ENCODE peak calls at places on chromosomes 12 and 14, in ten cellular contexts. One of them, this sample, is unnamed.
A peak's percentile ranks its signal among the peaks of the same experiment; 100 is the strongest.

GRCh38 chr14:54809767-54810166 is 92.9 kb downstream of the GCH1 start:
- DNase-seq in stimulated activated CD8-positive, alpha-beta memory T cell treated with anti-CD3 and anti-CD28 coated beads, Interleukin-12 subunit alpha, Interleukin-12 subunit beta, amount 100 ng/mL, for 1 hour: no peak
- DNase-seq in activated gamma-delta T cell treated with anti-CD3 and anti-CD28 coated beads, Interleukin-2, amount 50 U/mL, for 16 hours: no peak
- DNase-seq in iris pigment epithelial cell: no peak
- DNase-seq in iPS-NIHi11: no peak
- DNase-seq in DMS153: no peak
- DNase-seq in left cardiac atrium: no peak
- DNase-seq in IMR-90: no peak
- DNase-seq in AG09309: no peak
- DNase-seq in activated naive CD4-positive, alpha-beta T cell treated with anti-CD3 and anti-CD28 coated beads for 36 hours: peak; percentile 7
- DNase-seq in this sample: no peak

GRCh38 chr14:64704743-64705405 is 650 bp downstream of the PLEKHG3 start:
- DNase-seq in stimulated activated CD8-positive, alpha-beta memory T cell treated with anti-CD3 and anti-CD28 coated beads, Interleukin-12 subunit alpha, Interleukin-12 subunit beta, amount 100 ng/mL, for 1 hour: no peak
- DNase-seq in activated gamma-delta T cell treated with anti-CD3 and anti-CD28 coated beads, Interleukin-2, amount 50 U/mL, for 16 hours: no peak
- DNase-seq in iris pigment epithelial cell: no peak
- DNase-seq in iPS-NIHi11: no peak
- DNase-seq in DMS153: no peak
- DNase-seq in left cardiac atrium: no peak
- DNase-seq in IMR-90: peak; percentile 15
- DNase-seq in AG09309: no peak
- DNase-seq in activated naive CD4-positive, alpha-beta T cell treated with anti-CD3 and anti-CD28 coated beads for 36 hours: peak; percentile 6
- DNase-seq in this sample: peak; percentile 38

GRCh38 chr14:64826845-64827244 is 52.9 kb downstream of the SPTB start:
- DNase-seq in stimulated activated CD8-positive, alpha-beta memory T cell treated with anti-CD3 and anti-CD28 coated beads, Interleukin-12 subunit alpha, Interleukin-12 subunit beta, amount 100 ng/mL, for 1 hour: no peak
- DNase-seq in activated gamma-delta T cell treated with anti-CD3 and anti-CD28 coated beads, Interleukin-2, amount 50 U/mL, for 16 hours: no peak
- DNase-seq in iris pigment epithelial cell: peak; percentile 45
- DNase-seq in iPS-NIHi11: no peak
- DNase-seq in DMS153: no peak
- DNase-seq in left cardiac atrium: no peak
- DNase-seq in IMR-90: no peak
- DNase-seq in AG09309: no peak
- DNase-seq in activated naive CD4-positive, alpha-beta T cell treated with anti-CD3 and anti-CD28 coated beads for 36 hours: no peak
- DNase-seq in this sample: no peak

GRCh38 chr12:94078138-94078723 is 70.1 kb upstream of the PLXNC1 start:
- DNase-seq in stimulated activated CD8-positive, alpha-beta memory T cell treated with anti-CD3 and anti-CD28 coated beads, Interleukin-12 subunit alpha, Interleukin-12 subunit beta, amount 100 ng/mL, for 1 hour: no peak
- DNase-seq in activated gamma-delta T cell treated with anti-CD3 and anti-CD28 coated beads, Interleukin-2, amount 50 U/mL, for 16 hours: no peak
- DNase-seq in iris pigment epithelial cell: no peak
- DNase-seq in iPS-NIHi11: no peak
- DNase-seq in DMS153: no peak
- DNase-seq in left cardiac atrium: no peak
- DNase-seq in IMR-90: no peak
- DNase-seq in AG09309: no peak
- DNase-seq in activated naive CD4-positive, alpha-beta T cell treated with anti-CD3 and anti-CD28 coated beads for 36 hours: peak; percentile 45
- DNase-seq in this sample: no peak

GRCh38 chr14:76292561-76292960 is 83.4 kb upstream of the ESRRB start:
- DNase-seq in stimulated activated CD8-positive, alpha-beta memory T cell treated with anti-CD3 and anti-CD28 coated beads, Interleukin-12 subunit alpha, Interleukin-12 subunit beta, amount 100 ng/mL, for 1 hour: no peak
- DNase-seq in activated gamma-delta T cell treated with anti-CD3 and anti-CD28 coated beads, Interleukin-2, amount 50 U/mL, for 16 hours: no peak
- DNase-seq in iris pigment epithelial cell: no peak
- DNase-seq in iPS-NIHi11: no peak
- DNase-seq in DMS153: no peak
- DNase-seq in left cardiac atrium: no peak
- DNase-seq in IMR-90: no peak
- DNase-seq in AG09309: no peak
- DNase-seq in activated naive CD4-positive, alpha-beta T cell treated with anti-CD3 and anti-CD28 coated beads for 36 hours: no peak
- DNase-seq in this sample: no peak

GRCh38 chr12:124418791-124419190 is 123.9 kb downstream of the RFLNA start:
- DNase-seq in stimulated activated CD8-positive, alpha-beta memory T cell treated with anti-CD3 and anti-CD28 coated beads, Interleukin-12 subunit alpha, Interleukin-12 subunit beta, amount 100 ng/mL, for 1 hour: no peak
- DNase-seq in activated gamma-delta T cell treated with anti-CD3 and anti-CD28 coated beads, Interleukin-2, amount 50 U/mL, for 16 hours: no peak
- DNase-seq in iris pigment epithelial cell: no peak
- DNase-seq in iPS-NIHi11: no peak
- DNase-seq in DMS153: no peak
- DNase-seq in left cardiac atrium: no peak
- DNase-seq in IMR-90: no peak
- DNase-seq in AG09309: no peak
- DNase-seq in activated naive CD4-positive, alpha-beta T cell treated with anti-CD3 and anti-CD28 coated beads for 36 hours: no peak
- DNase-seq in this sample: no peak

GRCh38 chr12:108297895-108298760 is 41.0 kb downstream of the CMKLR1 start:
- DNase-seq in stimulated activated CD8-positive, alpha-beta memory T cell treated with anti-CD3 and anti-CD28 coated beads, Interleukin-12 subunit alpha, Interleukin-12 subunit beta, amount 100 ng/mL, for 1 hour: no peak
- DNase-seq in activated gamma-delta T cell treated with anti-CD3 and anti-CD28 coated beads, Interleukin-2, amount 50 U/mL, for 16 hours: no peak
- DNase-seq in iris pigment epithelial cell: no peak
- DNase-seq in iPS-NIHi11: no peak
- DNase-seq in DMS153: no peak
- DNase-seq in left cardiac atrium: no peak
- DNase-seq in IMR-90: no peak
- DNase-seq in AG09309: no peak
- DNase-seq in activated naive CD4-positive, alpha-beta T cell treated with anti-CD3 and anti-CD28 coated beads for 36 hours: no peak
- DNase-seq in this sample: no peak

GRCh38 chr12:20513189-20513588 is 144.9 kb downstream of the PDE3A start:
- DNase-seq in stimulated activated CD8-positive, alpha-beta memory T cell treated with anti-CD3 and anti-CD28 coated beads, Interleukin-12 subunit alpha, Interleukin-12 subunit beta, amount 100 ng/mL, for 1 hour: no peak
- DNase-seq in activated gamma-delta T cell treated with anti-CD3 and anti-CD28 coated beads, Interleukin-2, amount 50 U/mL, for 16 hours: no peak
- DNase-seq in iris pigment epithelial cell: peak; percentile 81
- DNase-seq in iPS-NIHi11: no peak
- DNase-seq in DMS153: no peak
- DNase-seq in left cardiac atrium: no peak
- DNase-seq in IMR-90: no peak
- DNase-seq in AG09309: no peak
- DNase-seq in activated naive CD4-positive, alpha-beta T cell treated with anti-CD3 and anti-CD28 coated beads for 36 hours: no peak
- DNase-seq in this sample: no peak

GRCh38 chr12:123829561-123829960 is 67.5 kb downstream of the DNAH10 start:
- DNase-seq in stimulated activated CD8-positive, alpha-beta memory T cell treated with anti-CD3 and anti-CD28 coated beads, Interleukin-12 subunit alpha, Interleukin-12 subunit beta, amount 100 ng/mL, for 1 hour: no peak
- DNase-seq in activated gamma-delta T cell treated with anti-CD3 and anti-CD28 coated beads, Interleukin-2, amount 50 U/mL, for 16 hours: no peak
- DNase-seq in iris pigment epithelial cell: peak; percentile 42
- DNase-seq in iPS-NIHi11: no peak
- DNase-seq in DMS153: no peak
- DNase-seq in left cardiac atrium: no peak
- DNase-seq in IMR-90: peak; percentile 8
- DNase-seq in AG09309: no peak
- DNase-seq in activated naive CD4-positive, alpha-beta T cell treated with anti-CD3 and anti-CD28 coated beads for 36 hours: no peak
- DNase-seq in this sample: no peak

GRCh38 chr12:96255077-96255476 is 60.9 kb downstream of the ELK3 start:
- DNase-seq in stimulated activated CD8-positive, alpha-beta memory T cell treated with anti-CD3 and anti-CD28 coated beads, Interleukin-12 subunit alpha, Interleukin-12 subunit beta, amount 100 ng/mL, for 1 hour: no peak
- DNase-seq in activated gamma-delta T cell treated with anti-CD3 and anti-CD28 coated beads, Interleukin-2, amount 50 U/mL, for 16 hours: no peak
- DNase-seq in iris pigment epithelial cell: peak; percentile 55
- DNase-seq in iPS-NIHi11: no peak
- DNase-seq in DMS153: peak; percentile 75
- DNase-seq in left cardiac atrium: peak; percentile 83
- DNase-seq in IMR-90: peak; percentile 57
- DNase-seq in AG09309: no peak
- DNase-seq in activated naive CD4-positive, alpha-beta T cell treated with anti-CD3 and anti-CD28 coated beads for 36 hours: no peak
- DNase-seq in this sample: no peak

GRCh38 chr12:121590476-121591143 is 9.8 kb upstream of the KDM2B start:
- DNase-seq in stimulated activated CD8-positive, alpha-beta memory T cell treated with anti-CD3 and anti-CD28 coated beads, Interleukin-12 subunit alpha, Interleukin-12 subunit beta, amount 100 ng/mL, for 1 hour: peak; percentile 46
- DNase-seq in activated gamma-delta T cell treated with anti-CD3 and anti-CD28 coated beads, Interleukin-2, amount 50 U/mL, for 16 hours: peak; percentile 63
- DNase-seq in iris pigment epithelial cell: peak; percentile 61
- DNase-seq in iPS-NIHi11: no peak
- DNase-seq in DMS153: no peak
- DNase-seq in left cardiac atrium: no peak
- DNase-seq in IMR-90: peak; percentile 69
- DNase-seq in AG09309: no peak
- DNase-seq in activated naive CD4-positive, alpha-beta T cell treated with anti-CD3 and anti-CD28 coated beads for 36 hours: peak; percentile 80
- DNase-seq in this sample: no peak

GRCh38 chr14:100872241-100872640 is 31.3 kb downstream of the RTL1 start:
- DNase-seq in stimulated activated CD8-positive, alpha-beta memory T cell treated with anti-CD3 and anti-CD28 coated beads, Interleukin-12 subunit alpha, Interleukin-12 subunit beta, amount 100 ng/mL, for 1 hour: no peak
- DNase-seq in activated gamma-delta T cell treated with anti-CD3 and anti-CD28 coated beads, Interleukin-2, amount 50 U/mL, for 16 hours: no peak
- DNase-seq in iris pigment epithelial cell: peak; percentile 25
- DNase-seq in iPS-NIHi11: no peak
- DNase-seq in DMS153: no peak
- DNase-seq in left cardiac atrium: no peak
- DNase-seq in IMR-90: peak; percentile 43
- DNase-seq in AG09309: no peak
- DNase-seq in activated naive CD4-positive, alpha-beta T cell treated with anti-CD3 and anti-CD28 coated beads for 36 hours: no peak
- DNase-seq in this sample: no peak

GRCh38 chr14:21041676-21042433 is at the start of gene RNASE7:
- DNase-seq in stimulated activated CD8-positive, alpha-beta memory T cell treated with anti-CD3 and anti-CD28 coated beads, Interleukin-12 subunit alpha, Interleukin-12 subunit beta, amount 100 ng/mL, for 1 hour: no peak
- DNase-seq in activated gamma-delta T cell treated with anti-CD3 and anti-CD28 coated beads, Interleukin-2, amount 50 U/mL, for 16 hours: no peak
- DNase-seq in iris pigment epithelial cell: peak; percentile 63
- DNase-seq in iPS-NIHi11: no peak
- DNase-seq in DMS153: peak; percentile 1
- DNase-seq in left cardiac atrium: no peak
- DNase-seq in IMR-90: peak; percentile 54
- DNase-seq in AG09309: no peak
- DNase-seq in activated naive CD4-positive, alpha-beta T cell treated with anti-CD3 and anti-CD28 coated beads for 36 hours: no peak
- DNase-seq in this sample: peak; percentile 67

GRCh38 chr14:73231874-73232851 is 5.1 kb upstream of the PAPLN start:
- DNase-seq in stimulated activated CD8-positive, alpha-beta memory T cell treated with anti-CD3 and anti-CD28 coated beads, Interleukin-12 subunit alpha, Interleukin-12 subunit beta, amount 100 ng/mL, for 1 hour: no peak
- DNase-seq in activated gamma-delta T cell treated with anti-CD3 and anti-CD28 coated beads, Interleukin-2, amount 50 U/mL, for 16 hours: no peak
- DNase-seq in iris pigment epithelial cell: no peak
- DNase-seq in iPS-NIHi11: peak; percentile 73
- DNase-seq in DMS153: no peak
- DNase-seq in left cardiac atrium: no peak
- DNase-seq in IMR-90: no peak
- DNase-seq in AG09309: no peak
- DNase-seq in activated naive CD4-positive, alpha-beta T cell treated with anti-CD3 and anti-CD28 coated beads for 36 hours: no peak
- DNase-seq in this sample: no peak

GRCh38 chr12:23888396-23889068 is 60.9 kb downstream of the SOX5 start:
- DNase-seq in stimulated activated CD8-positive, alpha-beta memory T cell treated with anti-CD3 and anti-CD28 coated beads, Interleukin-12 subunit alpha, Interleukin-12 subunit beta, amount 100 ng/mL, for 1 hour: no peak
- DNase-seq in activated gamma-delta T cell treated with anti-CD3 and anti-CD28 coated beads, Interleukin-2, amount 50 U/mL, for 16 hours: no peak
- DNase-seq in iris pigment epithelial cell: peak; percentile 53
- DNase-seq in iPS-NIHi11: no peak
- DNase-seq in DMS153: no peak
- DNase-seq in left cardiac atrium: no peak
- DNase-seq in IMR-90: no peak
- DNase-seq in AG09309: no peak
- DNase-seq in activated naive CD4-positive, alpha-beta T cell treated with anti-CD3 and anti-CD28 coated beads for 36 hours: no peak
- DNase-seq in this sample: no peak

GRCh38 chr14:55540847-55541773 is 38.9 kb upstream of the KTN1 start:
- DNase-seq in stimulated activated CD8-positive, alpha-beta memory T cell treated with anti-CD3 and anti-CD28 coated beads, Interleukin-12 subunit alpha, Interleukin-12 subunit beta, amount 100 ng/mL, for 1 hour: no peak
- DNase-seq in activated gamma-delta T cell treated with anti-CD3 and anti-CD28 coated beads, Interleukin-2, amount 50 U/mL, for 16 hours: no peak
- DNase-seq in iris pigment epithelial cell: peak; percentile 70
- DNase-seq in iPS-NIHi11: no peak
- DNase-seq in DMS153: no peak
- DNase-seq in left cardiac atrium: no peak
- DNase-seq in IMR-90: peak; percentile 37
- DNase-seq in AG09309: no peak
- DNase-seq in activated naive CD4-positive, alpha-beta T cell treated with anti-CD3 and anti-CD28 coated beads for 36 hours: no peak
- DNase-seq in this sample: no peak

GRCh38 chr14:22517117-22517720 is 71.8 kb downstream of the DAD1 start:
- DNase-seq in stimulated activated CD8-positive, alpha-beta memory T cell treated with anti-CD3 and anti-CD28 coated beads, Interleukin-12 subunit alpha, Interleukin-12 subunit beta, amount 100 ng/mL, for 1 hour: no peak
- DNase-seq in activated gamma-delta T cell treated with anti-CD3 and anti-CD28 coated beads, Interleukin-2, amount 50 U/mL, for 16 hours: no peak
- DNase-seq in iris pigment epithelial cell: no peak
- DNase-seq in iPS-NIHi11: no peak
- DNase-seq in DMS153: no peak
- DNase-seq in left cardiac atrium: no peak
- DNase-seq in IMR-90: no peak
- DNase-seq in AG09309: no peak
- DNase-seq in activated naive CD4-positive, alpha-beta T cell treated with anti-CD3 and anti-CD28 coated beads for 36 hours: no peak
- DNase-seq in this sample: no peak

GRCh38 chr12:63844391-63845341 is at the start of gene SRGAP1:
- DNase-seq in stimulated activated CD8-positive, alpha-beta memory T cell treated with anti-CD3 and anti-CD28 coated beads, Interleukin-12 subunit alpha, Interleukin-12 subunit beta, amount 100 ng/mL, for 1 hour: no peak
- DNase-seq in activated gamma-delta T cell treated with anti-CD3 and anti-CD28 coated beads, Interleukin-2, amount 50 U/mL, for 16 hours: no peak
- DNase-seq in iris pigment epithelial cell: peak; percentile 78
- DNase-seq in iPS-NIHi11: peak; percentile 16
- DNase-seq in DMS153: peak; percentile 17
- DNase-seq in left cardiac atrium: peak; percentile 77
- DNase-seq in IMR-90: peak; percentile 73
- DNase-seq in AG09309: peak; percentile 29
- DNase-seq in activated naive CD4-positive, alpha-beta T cell treated with anti-CD3 and anti-CD28 coated beads for 36 hours: peak; percentile 18
- DNase-seq in this sample: peak; percentile 64

GRCh38 chr12:105214670-105215375 is 21.2 kb downstream of the APPL2 start:
- DNase-seq in stimulated activated CD8-positive, alpha-beta memory T cell treated with anti-CD3 and anti-CD28 coated beads, Interleukin-12 subunit alpha, Interleukin-12 subunit beta, amount 100 ng/mL, for 1 hour: no peak
- DNase-seq in activated gamma-delta T cell treated with anti-CD3 and anti-CD28 coated beads, Interleukin-2, amount 50 U/mL, for 16 hours: no peak
- DNase-seq in iris pigment epithelial cell: no peak
- DNase-seq in iPS-NIHi11: no peak
- DNase-seq in DMS153: peak; percentile 64
- DNase-seq in left cardiac atrium: no peak
- DNase-seq in IMR-90: no peak
- DNase-seq in AG09309: no peak
- DNase-seq in activated naive CD4-positive, alpha-beta T cell treated with anti-CD3 and anti-CD28 coated beads for 36 hours: no peak
- DNase-seq in this sample: peak; percentile 92

GRCh38 chr14:22549981-22550670 is 38.9 kb downstream of the DAD1 start:
- DNase-seq in stimulated activated CD8-positive, alpha-beta memory T cell treated with anti-CD3 and anti-CD28 coated beads, Interleukin-12 subunit alpha, Interleukin-12 subunit beta, amount 100 ng/mL, for 1 hour: peak; percentile 50
- DNase-seq in activated gamma-delta T cell treated with anti-CD3 and anti-CD28 coated beads, Interleukin-2, amount 50 U/mL, for 16 hours: peak; percentile 55
- DNase-seq in iris pigment epithelial cell: peak; percentile 82
- DNase-seq in iPS-NIHi11: peak; percentile 22
- DNase-seq in DMS153: no peak
- DNase-seq in left cardiac atrium: no peak
- DNase-seq in IMR-90: peak; percentile 63
- DNase-seq in AG09309: no peak
- DNase-seq in activated naive CD4-positive, alpha-beta T cell treated with anti-CD3 and anti-CD28 coated beads for 36 hours: peak; percentile 89
- DNase-seq in this sample: no peak

GRCh38 chr12:64675795-64676194 is 65.5 kb downstream of the RASSF3 start:
- DNase-seq in stimulated activated CD8-positive, alpha-beta memory T cell treated with anti-CD3 and anti-CD28 coated beads, Interleukin-12 subunit alpha, Interleukin-12 subunit beta, amount 100 ng/mL, for 1 hour: no peak
- DNase-seq in activated gamma-delta T cell treated with anti-CD3 and anti-CD28 coated beads, Interleukin-2, amount 50 U/mL, for 16 hours: no peak
- DNase-seq in iris pigment epithelial cell: no peak
- DNase-seq in iPS-NIHi11: no peak
- DNase-seq in DMS153: no peak
- DNase-seq in left cardiac atrium: peak; percentile 70
- DNase-seq in IMR-90: no peak
- DNase-seq in AG09309: no peak
- DNase-seq in activated naive CD4-positive, alpha-beta T cell treated with anti-CD3 and anti-CD28 coated beads for 36 hours: peak; percentile 35
- DNase-seq in this sample: no peak

GRCh38 chr14:99136047-99136400 is 136.0 kb downstream of the BCL11B start:
- DNase-seq in stimulated activated CD8-positive, alpha-beta memory T cell treated with anti-CD3 and anti-CD28 coated beads, Interleukin-12 subunit alpha, Interleukin-12 subunit beta, amount 100 ng/mL, for 1 hour: no peak
- DNase-seq in activated gamma-delta T cell treated with anti-CD3 and anti-CD28 coated beads, Interleukin-2, amount 50 U/mL, for 16 hours: no peak
- DNase-seq in iris pigment epithelial cell: no peak
- DNase-seq in iPS-NIHi11: no peak
- DNase-seq in DMS153: no peak
- DNase-seq in left cardiac atrium: no peak
- DNase-seq in IMR-90: no peak
- DNase-seq in AG09309: no peak
- DNase-seq in activated naive CD4-positive, alpha-beta T cell treated with anti-CD3 and anti-CD28 coated beads for 36 hours: no peak
- DNase-seq in this sample: no peak

GRCh38 chr12:98369601-98370000 is 145.8 kb upstream of the TMPO start:
- DNase-seq in stimulated activated CD8-positive, alpha-beta memory T cell treated with anti-CD3 and anti-CD28 coated beads, Interleukin-12 subunit alpha, Interleukin-12 subunit beta, amount 100 ng/mL, for 1 hour: no peak
- DNase-seq in activated gamma-delta T cell treated with anti-CD3 and anti-CD28 coated beads, Interleukin-2, amount 50 U/mL, for 16 hours: no peak
- DNase-seq in iris pigment epithelial cell: no peak
- DNase-seq in iPS-NIHi11: no peak
- DNase-seq in DMS153: no peak
- DNase-seq in left cardiac atrium: no peak
- DNase-seq in IMR-90: no peak
- DNase-seq in AG09309: no peak
- DNase-seq in activated naive CD4-positive, alpha-beta T cell treated with anti-CD3 and anti-CD28 coated beads for 36 hours: no peak
- DNase-seq in this sample: no peak

GRCh38 chr12:68435816-68436215 is 103.7 kb upstream of the MDM1 start:
- DNase-seq in stimulated activated CD8-positive, alpha-beta memory T cell treated with anti-CD3 and anti-CD28 coated beads, Interleukin-12 subunit alpha, Interleukin-12 subunit beta, amount 100 ng/mL, for 1 hour: no peak
- DNase-seq in activated gamma-delta T cell treated with anti-CD3 and anti-CD28 coated beads, Interleukin-2, amount 50 U/mL, for 16 hours: no peak
- DNase-seq in iris pigment epithelial cell: peak; percentile 85
- DNase-seq in iPS-NIHi11: no peak
- DNase-seq in DMS153: no peak
- DNase-seq in left cardiac atrium: no peak
- DNase-seq in IMR-90: peak; percentile 93
- DNase-seq in AG09309: no peak
- DNase-seq in activated naive CD4-positive, alpha-beta T cell treated with anti-CD3 and anti-CD28 coated beads for 36 hours: no peak
- DNase-seq in this sample: no peak

GRCh38 chr14:105248368-105249174 is at the start of gene BTBD6:
- DNase-seq in stimulated activated CD8-positive, alpha-beta memory T cell treated with anti-CD3 and anti-CD28 coated beads, Interleukin-12 subunit alpha, Interleukin-12 subunit beta, amount 100 ng/mL, for 1 hour: peak; percentile 72
- DNase-seq in activated gamma-delta T cell treated with anti-CD3 and anti-CD28 coated beads, Interleukin-2, amount 50 U/mL, for 16 hours: peak; percentile 77
- DNase-seq in iris pigment epithelial cell: peak; percentile 88
- DNase-seq in iPS-NIHi11: peak; percentile 98
- DNase-seq in DMS153: peak; percentile 21
- DNase-seq in left cardiac atrium: peak; percentile 91
- DNase-seq in IMR-90: peak; percentile 83
- DNase-seq in AG09309: peak; percentile 17
- DNase-seq in activated naive CD4-positive, alpha-beta T cell treated with anti-CD3 and anti-CD28 coated beads for 36 hours: peak; percentile 87
- DNase-seq in this sample: peak; percentile 88

GRCh38 chr12:40216516-40217288 is 8.1 kb upstream of the LRRK2 start:
- DNase-seq in stimulated activated CD8-positive, alpha-beta memory T cell treated with anti-CD3 and anti-CD28 coated beads, Interleukin-12 subunit alpha, Interleukin-12 subunit beta, amount 100 ng/mL, for 1 hour: no peak
- DNase-seq in activated gamma-delta T cell treated with anti-CD3 and anti-CD28 coated beads, Interleukin-2, amount 50 U/mL, for 16 hours: no peak
- DNase-seq in iris pigment epithelial cell: no peak
- DNase-seq in iPS-NIHi11: no peak
- DNase-seq in DMS153: no peak
- DNase-seq in left cardiac atrium: no peak
- DNase-seq in IMR-90: no peak
- DNase-seq in AG09309: no peak
- DNase-seq in activated naive CD4-positive, alpha-beta T cell treated with anti-CD3 and anti-CD28 coated beads for 36 hours: no peak
- DNase-seq in this sample: no peak

This sample was measured in right lobe of liver.